ENCODE peak calls at places on chromosomes 13 and 19, in five cellular contexts. P is tibial nerve, J is H1, Z is fibroblast of the aortic adventitia, W is adrenal gland. H is an unnamed sample.

GRCh38 chr13:106038752-106039151 is 496.7 kb downstream of the EFNB2 start:
- DNase-seq in J (no peak), Z (peak), P (no peak), W (no peak), H (peak)

GRCh38 chr19:398719-399118 is 10.2 kb downstream of the C2CD4C start:
- DNase-seq in P (no peak), J (no peak), Z (no peak), W (no peak), H (no peak)

GRCh38 chr19:2083174-2083854 is 12.8 kb downstream of the MOB3A start:
- DNase-seq in W (no peak), Z (no peak), P (no peak), J (no peak), H (no peak)

GRCh38 chr13:46982856-46983582 is 86.2 kb upstream of the HTR2A start:
- DNase-seq in J (no peak), P (no peak), W (no peak), Z (no peak), H (no peak)

GRCh38 chr13:39032150-39032549 is 5.7 kb downstream of the PROSER1 start:
- DNase-seq in W (no peak), P (no peak), J (no peak), Z (no peak), H (no peak)

GRCh38 chr13:95023405-95023804 is 277.8 kb downstream of the ABCC4 start:
- DNase-seq in Z (no peak), J (no peak), W (no peak), P (no peak), H (no peak)

GRCh38 chr13:79989251-79989661 is 351.7 kb downstream of the SPRY2 start:
- DNase-seq in W (no peak), Z (peak), P (no peak), J (no peak), H (no peak)

GRCh38 chr13:31174018-31174417 is 12.3 kb upstream of the HSPH1 start:
- DNase-seq in P (no peak), Z (peak), W (no peak), J (no peak), H (peak)

GRCh38 chr13:110023729-110024645 is 237.6 kb upstream of the IRS2 start:
- DNase-seq in P (no peak), W (no peak), Z (peak), J (no peak), H (peak)

GRCh38 chr13:98405107-98405571 is 171.8 kb downstream of the STK24 start:
- DNase-seq in W (no peak), Z (peak), P (no peak), J (no peak), H (peak)

GRCh38 chr19:13042443-13043130 is 47.3 kb downstream of the NFIX start:
- DNase-seq in P (no peak), J (no peak), W (no peak), Z (peak), H (no peak)

GRCh38 chr13:20127563-20128458 is 33.0 kb downstream of the GJA3 start:
- DNase-seq in W (peak), Z (peak), P (peak), J (peak), H (peak)

GRCh38 chr19:55158848-55159793 is 1.6 kb upstream of the TNNI3 start:
- DNase-seq in J (no peak), P (no peak), W (peak), Z (peak), H (no peak)

GRCh38 chr13:101053694-101054093 is 362.6 kb downstream of the NALCN start:
- DNase-seq in P (no peak), W (no peak), J (no peak), Z (peak), H (no peak)

GRCh38 chr19:35266904-35267817 is 1.6 kb upstream of the USF2 start:
- DNase-seq in J (peak), P (peak), W (peak), Z (no peak), H (no peak)

GRCh38 chr19:14517840-14518505 is at the start of gene DNAJB1:
- DNase-seq in Z (peak), W (peak), J (peak), P (peak), H (peak)

GRCh38 chr19:42198676-42199439 is 18.6 kb downstream of the DEDD2 start:
- DNase-seq in Z (no peak), W (no peak), J (no peak), P (no peak), H (no peak)

GRCh38 chr19:42196011-42197001 is 21.2 kb downstream of the DEDD2 start:
- DNase-seq in J (peak), W (no peak), P (no peak), Z (no peak), H (no peak)

GRCh38 chr19:42199440-42200115 is 17.9 kb downstream of the DEDD2 start:
- DNase-seq in P (no peak), W (no peak), Z (no peak), J (no peak), H (no peak)

GRCh38 chr19:42200116-42200740 is 17.2 kb downstream of the DEDD2 start:
- DNase-seq in Z (no peak), W (no peak), P (no peak), J (no peak), H (no peak)

DNA sequence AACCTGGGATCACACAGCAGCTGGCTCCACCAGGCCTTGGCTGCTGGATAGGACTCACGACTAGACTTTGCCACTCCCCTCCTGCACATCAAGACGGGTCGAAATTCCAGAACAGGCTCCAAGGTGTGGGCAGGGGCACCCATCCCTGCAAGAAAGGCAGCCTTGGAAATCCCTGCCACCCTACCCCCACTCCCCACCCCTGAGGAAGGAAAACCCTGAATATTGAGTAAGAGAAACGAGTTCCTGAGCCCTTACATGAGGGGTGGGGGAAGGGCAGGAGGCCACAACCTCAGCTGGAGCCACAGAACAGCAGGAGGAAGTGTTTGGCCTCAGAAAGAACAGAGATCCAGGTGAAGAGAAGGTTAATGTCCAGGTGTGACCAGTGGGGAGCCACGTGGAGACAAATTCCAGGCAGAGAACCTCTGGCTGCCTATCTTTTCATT is 20.1 kb downstream of the DEDD2 start:
- DNase-seq in J (no peak), W (no peak), Z (no peak), P (no peak), H (no peak)
- H3K4me3 ChIP-seq in J (peak), W (no peak), Z (no peak), P (no peak), H (no peak)

GRCh38 chr19:48120505-48120904 is 9.9 kb upstream of the PLA2G4C start:
- DNase-seq in P (no peak), Z (no peak), J (no peak), W (no peak), H (no peak)

GRCh38 chr19:48121066-48121465 is 10.4 kb upstream of the PLA2G4C start:
- DNase-seq in Z (no peak), W (no peak), J (no peak), P (no peak), H (no peak)

GRCh38 chr19:48113190-48113917 is 2.7 kb upstream of the PLA2G4C start:
- DNase-seq in P (no peak), J (no peak), W (no peak), Z (no peak), H (peak)

GRCh38 chr19:48121909-48122371 is 11.3 kb upstream of the PLA2G4C start:
- DNase-seq in P (no peak), W (no peak), Z (no peak), J (no peak), H (peak)

DNA sequence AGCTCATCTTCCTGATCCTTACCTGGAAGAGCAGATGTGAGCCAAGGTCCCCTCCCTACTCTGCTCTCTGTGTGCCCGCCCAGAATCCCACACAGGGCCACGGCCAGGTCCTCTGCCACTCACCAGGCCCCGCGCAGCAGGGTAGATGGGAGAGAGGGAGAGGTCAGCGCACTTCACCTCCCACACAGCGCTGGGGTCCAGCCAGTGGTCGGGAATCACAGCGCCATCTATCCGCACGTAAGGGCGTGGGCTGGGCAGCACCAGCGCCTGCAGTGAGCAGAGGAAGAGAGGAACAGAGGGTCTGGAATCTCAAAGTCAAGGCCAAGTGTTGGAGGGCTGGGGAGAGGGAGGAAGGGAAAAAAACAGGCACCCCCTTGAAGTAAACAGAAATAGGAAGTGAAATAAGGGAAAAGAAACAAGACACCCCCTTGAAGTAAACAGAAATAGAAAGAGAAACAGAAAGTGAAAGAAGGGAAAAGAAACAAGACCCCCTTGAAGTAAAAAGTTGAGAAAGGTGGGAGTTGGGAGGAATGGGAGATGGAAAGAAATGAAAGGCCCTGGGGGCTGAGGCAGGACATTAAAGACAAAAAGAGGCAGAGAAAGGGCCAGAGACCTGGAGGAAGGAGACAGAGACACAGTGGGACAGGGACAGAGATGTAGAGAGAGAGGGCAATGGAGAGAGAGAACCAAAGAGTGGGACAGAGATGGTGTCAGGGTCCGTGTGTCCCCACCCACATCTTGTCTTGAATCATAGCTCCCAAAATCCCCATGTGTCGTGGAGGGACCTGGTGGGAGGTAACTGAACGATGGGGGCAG is 7.1 kb upstream of the PLA2G4C start:
- DNase-seq in P (no peak), W (no peak), J (no peak), Z (no peak), H (no peak)
- TF ChIP-seq CTCF in P (no peak), W (no peak), J (peak), Z (no peak), H (no peak)

GRCh38 chr19:47471733-47472457 is at the start of gene SLC8A2:
- DNase-seq in W (peak), Z (peak), P (no peak), J (peak), H (peak)

GRCh38 chr19:47469719-47470118 is 2.0 kb downstream of the SLC8A2 start:
- DNase-seq in J (no peak), P (no peak), Z (no peak), W (no peak), H (no peak)

GRCh38 chr19:47470447-47471195 is 1.1 kb downstream of the SLC8A2 start:
- DNase-seq in P (no peak), J (no peak), W (no peak), Z (no peak), H (no peak)

GRCh38 chr19:47473336-47473735 is 1.6 kb upstream of the SLC8A2 start:
- DNase-seq in W (no peak), P (no peak), Z (no peak), J (no peak), H (no peak)

DNA sequence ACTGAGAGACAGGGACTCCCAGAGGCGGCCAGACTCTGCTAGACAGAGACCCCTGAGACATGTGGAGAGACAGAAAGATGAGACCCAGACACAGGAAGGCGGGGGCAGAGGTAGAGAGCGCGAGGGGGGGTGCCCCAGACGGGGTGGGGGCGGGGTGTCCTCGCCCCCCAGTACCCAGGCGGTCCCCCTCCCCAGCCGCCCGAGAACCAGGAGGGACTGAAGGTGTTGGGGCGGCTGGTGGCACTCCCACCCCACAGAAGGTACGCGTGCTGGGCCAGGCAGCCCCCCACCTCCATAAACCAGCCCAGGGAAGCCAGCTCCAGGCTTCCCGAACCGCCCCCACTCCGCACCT is 336 bp downstream of the SLC8A2 start:
- DNase-seq in W (no peak), P (no peak), Z (no peak), J (no peak), H (no peak)
- H3K4me3 ChIP-seq in W (no peak), P (no peak), Z (no peak), J (peak), H (no peak)

GRCh38 chr13:102977471-102977870 is 88.7 kb downstream of the SLC10A2 start:
- DNase-seq in W (no peak), P (no peak), Z (no peak), J (no peak), H (no peak)
- TF ChIP-seq CTCF in W (no peak), P (no peak), Z (no peak), J (no peak), H (no peak)

GRCh38 chr13:97276862-97277269 is 54.7 kb downstream of the MBNL2 start:
- DNase-seq in Z (peak), J (no peak), W (no peak), P (no peak), H (no peak)
- H3K4me3 ChIP-seq in Z (no peak), J (no peak), W (no peak), P (no peak), H (no peak)

GRCh38 chr13:49443689-49444516 is at the start of the genes CAB39L and SETDB2:
- DNase-seq in Z (peak), J (peak), W (peak), P (peak), H (peak)
- TF ChIP-seq CTCF in Z (peak), J (peak), W (peak), P (peak), H (peak)